ENCODE peak calls at places on chromosomes 2 and 18, in ten cellular contexts. One of them, this sample, is unnamed.

GRCh38 chr2:31246184-31246852 is 12.4 kb downstream of the EHD3 start:
- DNase-seq in foreskin fibroblast: peak; percentile 55
- DNase-seq in NCI-H1694 treated with DMSO at 0.1 percent for 48 hours: no peak
- DNase-seq in astrocyte of the spinal cord: no peak
- DNase-seq in NCI-H1417: no peak
- DNase-seq in astrocyte of the hippocampus: no peak
- DNase-seq in psoas muscle: no peak
- DNase-seq in AG08396: peak; percentile 32
- DNase-seq in H9: no peak
- DNase-seq in AG09309: no peak
- DNase-seq in this sample: no peak

GRCh38 chr2:67394734-67395133 is 2.4 kb upstream of the ETAA1 start:
- DNase-seq in NCI-H1417: no peak
- DNase-seq in astrocyte of the spinal cord: peak; percentile 44
- DNase-seq in NCI-H1694 treated with DMSO at 0.1 percent for 48 hours: no peak
- DNase-seq in AG08396: no peak
- DNase-seq in foreskin fibroblast: peak; percentile 66
- DNase-seq in psoas muscle: no peak
- DNase-seq in AG09309: peak; percentile 34
- DNase-seq in astrocyte of the hippocampus: peak; percentile 63
- DNase-seq in H9: no peak
- DNase-seq in this sample: no peak

GRCh38 chr2:98487806-98488189 is 43.1 kb downstream of the INPP4A start:
- DNase-seq in psoas muscle: no peak
- DNase-seq in AG08396: no peak
- DNase-seq in astrocyte of the hippocampus: peak; percentile 17
- DNase-seq in NCI-H1694 treated with DMSO at 0.1 percent for 48 hours: peak; percentile 18
- DNase-seq in foreskin fibroblast: no peak
- DNase-seq in NCI-H1417: peak; percentile 38
- DNase-seq in astrocyte of the spinal cord: peak; percentile 12
- DNase-seq in H9: peak; percentile 40
- DNase-seq in AG09309: no peak
- DNase-seq in this sample: peak; percentile 50

GRCh38 chr2:39379643-39380524 is 57.2 kb downstream of the MAP4K3 start:
- DNase-seq in NCI-H1417: peak; percentile 40
- DNase-seq in AG09309: peak; percentile 34
- DNase-seq in astrocyte of the spinal cord: peak; percentile 64
- DNase-seq in foreskin fibroblast: peak; percentile 39
- DNase-seq in astrocyte of the hippocampus: peak; percentile 69
- DNase-seq in AG08396: peak; percentile 33
- DNase-seq in psoas muscle: no peak
- DNase-seq in H9: no peak
- DNase-seq in NCI-H1694 treated with DMSO at 0.1 percent for 48 hours: peak; percentile 52
- DNase-seq in this sample: no peak

GRCh38 chr2:212032032-212032431 is 506.6 kb downstream of the ERBB4 start:
- DNase-seq in NCI-H1417: no peak
- DNase-seq in AG09309: peak; percentile 58
- DNase-seq in NCI-H1694 treated with DMSO at 0.1 percent for 48 hours: no peak
- DNase-seq in astrocyte of the hippocampus: peak; percentile 85
- DNase-seq in H9: no peak
- DNase-seq in astrocyte of the spinal cord: peak; percentile 79
- DNase-seq in psoas muscle: no peak
- DNase-seq in AG08396: peak; percentile 8
- DNase-seq in foreskin fibroblast: peak; percentile 54
- DNase-seq in this sample: no peak

GRCh38 chr2:105883911-105884694 is 139.4 kb downstream of the NCK2 start:
- DNase-seq in psoas muscle: no peak
- DNase-seq in AG08396: no peak
- DNase-seq in NCI-H1694 treated with DMSO at 0.1 percent for 48 hours: no peak
- DNase-seq in foreskin fibroblast: no peak
- DNase-seq in H9: no peak
- DNase-seq in AG09309: no peak
- DNase-seq in astrocyte of the hippocampus: no peak
- DNase-seq in NCI-H1417: no peak
- DNase-seq in astrocyte of the spinal cord: no peak
- DNase-seq in this sample: no peak

GRCh38 chr2:218567797-218568189 is 358 bp downstream of the USP37 start:
- DNase-seq in astrocyte of the spinal cord: no peak
- DNase-seq in NCI-H1417: no peak
- DNase-seq in H9: no peak
- DNase-seq in AG09309: peak; percentile 5
- DNase-seq in foreskin fibroblast: no peak
- DNase-seq in astrocyte of the hippocampus: no peak
- DNase-seq in psoas muscle: no peak
- DNase-seq in NCI-H1694 treated with DMSO at 0.1 percent for 48 hours: peak; percentile 73
- DNase-seq in AG08396: no peak
- DNase-seq in this sample: no peak

GRCh38 chr2:128378231-128379020 is 59.8 kb upstream of the HS6ST1 start:
- DNase-seq in H9: peak; percentile 25
- DNase-seq in astrocyte of the spinal cord: no peak
- DNase-seq in astrocyte of the hippocampus: no peak
- DNase-seq in psoas muscle: no peak
- DNase-seq in NCI-H1694 treated with DMSO at 0.1 percent for 48 hours: no peak
- DNase-seq in AG09309: no peak
- DNase-seq in NCI-H1417: no peak
- DNase-seq in AG08396: no peak
- DNase-seq in foreskin fibroblast: no peak
- DNase-seq in this sample: no peak

GRCh38 chr2:238848941-238849853 is 1.3 kb downstream of the TWIST2 start:
- DNase-seq in AG09309: no peak
- DNase-seq in NCI-H1417: no peak
- DNase-seq in astrocyte of the spinal cord: peak; percentile 40
- DNase-seq in psoas muscle: no peak
- DNase-seq in AG08396: no peak
- DNase-seq in NCI-H1694 treated with DMSO at 0.1 percent for 48 hours: no peak
- DNase-seq in H9: peak; percentile 49
- DNase-seq in foreskin fibroblast: no peak
- DNase-seq in astrocyte of the hippocampus: peak; percentile 65
- DNase-seq in this sample: peak; percentile 30

GRCh38 chr2:122077771-122078170 is 322.3 kb downstream of the TSN start:
- DNase-seq in NCI-H1694 treated with DMSO at 0.1 percent for 48 hours: peak; percentile 10
- DNase-seq in astrocyte of the hippocampus: no peak
- DNase-seq in psoas muscle: no peak
- DNase-seq in foreskin fibroblast: no peak
- DNase-seq in AG08396: no peak
- DNase-seq in astrocyte of the spinal cord: no peak
- DNase-seq in NCI-H1417: no peak
- DNase-seq in H9: no peak
- DNase-seq in AG09309: no peak
- DNase-seq in this sample: no peak

GRCh38 chr2:227154976-227155375 is 9.0 kb downstream of the COL4A4 start:
- DNase-seq in foreskin fibroblast: peak; percentile 49
- DNase-seq in NCI-H1694 treated with DMSO at 0.1 percent for 48 hours: no peak
- DNase-seq in psoas muscle: no peak
- DNase-seq in H9: no peak
- DNase-seq in astrocyte of the hippocampus: peak; percentile 75
- DNase-seq in NCI-H1417: no peak
- DNase-seq in astrocyte of the spinal cord: peak; percentile 29
- DNase-seq in AG09309: no peak
- DNase-seq in AG08396: no peak
- DNase-seq in this sample: no peak

GRCh38 chr18:68660355-68661183 is 54.3 kb downstream of the TMX3 start:
- DNase-seq in H9: no peak
- DNase-seq in NCI-H1417: peak; percentile 16
- DNase-seq in astrocyte of the hippocampus: peak; percentile 60
- DNase-seq in psoas muscle: no peak
- DNase-seq in foreskin fibroblast: peak; percentile 24
- DNase-seq in astrocyte of the spinal cord: peak; percentile 60
- DNase-seq in NCI-H1694 treated with DMSO at 0.1 percent for 48 hours: peak; percentile 53
- DNase-seq in AG08396: peak; percentile 26
- DNase-seq in AG09309: peak; percentile 20
- DNase-seq in this sample: peak; percentile 30

GRCh38 chr2:156472686-156473085 is 36.5 kb downstream of the GPD2 start:
- DNase-seq in AG08396: no peak
- DNase-seq in astrocyte of the hippocampus: no peak
- DNase-seq in H9: no peak
- DNase-seq in NCI-H1417: no peak
- DNase-seq in NCI-H1694 treated with DMSO at 0.1 percent for 48 hours: no peak
- DNase-seq in astrocyte of the spinal cord: no peak
- DNase-seq in foreskin fibroblast: no peak
- DNase-seq in psoas muscle: no peak
- DNase-seq in AG09309: no peak
- DNase-seq in this sample: no peak

GRCh38 chr2:99821572-99822369 is 320.6 kb downstream of the AFF3 start:
- DNase-seq in H9: no peak
- DNase-seq in foreskin fibroblast: peak; percentile 55
- DNase-seq in AG08396: peak; percentile 28
- DNase-seq in astrocyte of the hippocampus: peak; percentile 77
- DNase-seq in astrocyte of the spinal cord: peak; percentile 77
- DNase-seq in AG09309: peak; percentile 14
- DNase-seq in psoas muscle: no peak
- DNase-seq in NCI-H1417: no peak
- DNase-seq in NCI-H1694 treated with DMSO at 0.1 percent for 48 hours: no peak
- DNase-seq in this sample: no peak

GRCh38 chr2:96949701-96950350 is 36.6 kb downstream of the FAM178B start:
- DNase-seq in NCI-H1417: no peak
- DNase-seq in H9: no peak
- DNase-seq in AG09309: no peak
- DNase-seq in astrocyte of the spinal cord: no peak
- DNase-seq in astrocyte of the hippocampus: no peak
- DNase-seq in foreskin fibroblast: no peak
- DNase-seq in NCI-H1694 treated with DMSO at 0.1 percent for 48 hours: no peak
- DNase-seq in AG08396: no peak
- DNase-seq in psoas muscle: no peak
- DNase-seq in this sample: no peak

GRCh38 chr18:79800353-79801180 is 2.8 kb downstream of the KCNG2 start:
- DNase-seq in psoas muscle: no peak
- DNase-seq in AG09309: no peak
- DNase-seq in astrocyte of the hippocampus: no peak
- DNase-seq in NCI-H1694 treated with DMSO at 0.1 percent for 48 hours: no peak
- DNase-seq in AG08396: no peak
- DNase-seq in astrocyte of the spinal cord: no peak
- DNase-seq in foreskin fibroblast: no peak
- DNase-seq in NCI-H1417: no peak
- DNase-seq in H9: no peak
- DNase-seq in this sample: no peak

GRCh38 chr2:164852086-164852485 is 10.5 kb upstream of the COBLL1 start:
- DNase-seq in astrocyte of the spinal cord: no peak
- DNase-seq in H9: no peak
- DNase-seq in AG08396: no peak
- DNase-seq in astrocyte of the hippocampus: no peak
- DNase-seq in AG09309: no peak
- DNase-seq in NCI-H1417: no peak
- DNase-seq in foreskin fibroblast: no peak
- DNase-seq in NCI-H1694 treated with DMSO at 0.1 percent for 48 hours: no peak
- DNase-seq in psoas muscle: no peak
- DNase-seq in this sample: no peak

This sample was measured in iPS-NIHi11.